ENCODE peak calls at places on chromosomes 12 and 14, in four cellular contexts. Q is A549, V is uterus, E is HCT116. P is an unnamed sample.

GRCh38 chr12:3296409-3296701 is 194.6 kb upstream of the PRMT8 start:
- DNase-seq in Q (no peak), V (no peak), E (no peak), P (no peak)

GRCh38 chr12:89567691-89568239 is 41.9 kb upstream of the POC1B start:
- DNase-seq in Q (no peak), V (no peak), E (no peak), P (no peak)

GRCh38 chr12:46368138-46368537 is 4.4 kb downstream of the SLC38A2 start:
- DNase-seq in Q (no peak), V (no peak), E (no peak), P (no peak)

GRCh38 chr14:64705406-64706118 is 1.3 kb downstream of the PLEKHG3 start:
- DNase-seq in Q (no peak), V (peak), E (no peak), P (no peak)

GRCh38 chr14:91294153-91294552 is 49.6 kb upstream of the GPR68 start:
- DNase-seq in Q (no peak), V (no peak), E (no peak), P (no peak)

GRCh38 chr12:53972152-53972702 is 699 bp upstream of the HOXC11 start:
- DNase-seq in Q (no peak), V (no peak), E (no peak), P (no peak)

GRCh38 chr14:104927901-104928300 is 3.2 kb downstream of the PLD4 start:
- DNase-seq in Q (no peak), V (no peak), E (no peak), P (no peak)

GRCh38 chr14:64510825-64511679 is 6.5 kb downstream of the ZBTB1 start:
- DNase-seq in Q (peak), V (peak), E (peak), P (no peak)

GRCh38 chr12:89258240-89258969 is 93.9 kb downstream of the DUSP6 start:
- DNase-seq in Q (no peak), V (no peak), E (no peak), P (no peak)

GRCh38 chr12:106301611-106302321 is 767 bp upstream of the TCP11L2 start:
- DNase-seq in Q (peak), V (no peak), E (no peak), P (no peak)

GRCh38 chr14:31510222-31510621 is 22.4 kb upstream of the GPR33 start:
- DNase-seq in Q (peak), V (no peak), E (peak), P (no peak)

GRCh38 chr14:81829447-81829846 is 295.8 kb upstream of the SEL1L start:
- DNase-seq in Q (no peak), V (no peak), E (no peak), P (no peak)

GRCh38 chr12:106181416-106182114 is 42.8 kb upstream of the NUAK1 start:
- DNase-seq in Q (no peak), V (no peak), E (no peak), P (no peak)

GRCh38 chr14:71452535-71452934 is 479.7 kb upstream of the RGS6 start:
- DNase-seq in Q (no peak), V (no peak), E (no peak), P (no peak)

GRCh38 chr12:120342567-120343537 is 15.3 kb upstream of the PLA2G1B start:
- DNase-seq in Q (no peak), V (no peak), E (no peak), P (no peak)

GRCh38 chr12:5485471-5485870 is 53.6 kb downstream of the NTF3 start:
- DNase-seq in Q (no peak), V (no peak), E (no peak), P (no peak)

GRCh38 chr12:92550661-92551060 is 152.1 kb upstream of the PLEKHG7 start:
- DNase-seq in Q (no peak), V (no peak), E (no peak), P (no peak)

GRCh38 chr12:76670776-76671175 is 93.1 kb upstream of the ZDHHC17 start:
- DNase-seq in Q (no peak), V (no peak), E (no peak), P (no peak)

GRCh38 chr14:95242870-95243269 is 76.8 kb downstream of the CLMN start:
- DNase-seq in Q (no peak), V (no peak), E (no peak), P (no peak)

GRCh38 chr14:101906645-101907044 is 57.7 kb upstream of the DYNC1H1 start:
- DNase-seq in Q (no peak), V (no peak), E (no peak), P (no peak)

GRCh38 chr14:75234173-75234855 is 44.3 kb upstream of the FOS start:
- DNase-seq in Q (no peak), V (peak), E (peak), P (no peak)

GRCh38 chr12:25427328-25428249 is 125.5 kb downstream of the LMNTD1 start:
- DNase-seq in Q (no peak), V (no peak), E (no peak), P (no peak)

GRCh38 chr12:49646871-49647270 is 23.5 kb downstream of the PRPF40B start:
- DNase-seq in Q (no peak), V (no peak), E (no peak), P (no peak)
- H3K27ac ChIP-seq in Q (no peak), V (peak), E (no peak), P (no peak)

GRCh38 chr12:21659383-21659782 is 1.7 kb upstream of the LDHB start:
- DNase-seq in Q (peak), V (no peak), E (peak), P (no peak)

GRCh38 chr12:21657336-21658077 is at the start of gene LDHB:
- DNase-seq in Q (peak), V (peak), E (peak), P (peak)

GRCh38 chr12:21666722-21667121 is 9.1 kb upstream of the LDHB start:
- DNase-seq in Q (no peak), V (no peak), E (no peak), P (no peak)

GRCh38 chr12:21665816-21666215 is 8.2 kb upstream of the LDHB start:
- DNase-seq in Q (no peak), V (no peak), E (no peak), P (no peak)

GRCh38 chr12:21662122-21662792 is 4.6 kb upstream of the LDHB start:
- DNase-seq in Q (no peak), V (no peak), E (no peak), P (no peak)
- H3K4me3 ChIP-seq in Q (peak), V (no peak), E (no peak), P (no peak)

DNA sequence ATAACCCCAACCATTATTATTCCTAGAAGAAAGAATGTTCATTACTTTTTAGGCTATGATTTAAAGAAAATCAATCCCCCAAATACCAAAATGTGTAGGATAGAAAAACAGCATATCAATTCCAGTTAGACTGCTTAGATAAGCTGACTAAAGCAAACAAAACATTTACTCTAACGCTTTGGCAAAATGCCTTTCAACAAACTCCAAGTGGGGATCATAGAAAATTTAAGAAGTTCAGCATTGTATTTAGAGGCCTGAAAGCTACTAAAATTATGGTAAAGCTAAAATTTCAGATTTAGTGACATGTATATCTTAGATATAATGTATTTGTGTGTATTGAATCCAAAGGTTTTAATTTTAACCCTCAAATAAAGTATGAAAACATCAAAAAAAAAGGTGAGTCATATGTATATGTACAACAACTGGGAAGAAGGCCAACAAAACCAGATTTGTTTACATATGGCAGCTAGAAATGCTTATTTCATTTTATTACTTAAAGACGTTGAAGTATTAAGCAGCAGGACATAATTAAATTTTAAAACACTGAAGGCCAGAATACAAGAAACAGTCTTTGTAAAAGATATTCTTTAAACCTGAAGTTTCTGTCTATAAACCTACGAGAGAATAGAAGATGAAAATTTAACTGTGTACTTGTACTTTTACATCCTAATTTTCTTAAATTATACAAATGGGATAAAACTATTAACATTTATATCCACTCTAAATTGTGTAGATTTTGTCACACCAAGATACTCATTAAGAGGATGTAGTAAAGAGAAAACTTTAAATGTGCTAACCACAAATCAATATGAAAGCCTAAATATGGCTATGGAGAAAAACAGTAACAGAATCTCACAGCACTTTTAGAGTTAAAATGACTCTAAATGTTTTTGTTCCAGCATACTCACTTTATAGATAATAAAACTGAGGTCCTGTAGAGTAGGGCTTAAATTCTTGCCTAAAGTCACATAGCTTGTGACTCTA is 71.4 kb downstream of the SLC41A2 start:
- DNase-seq in Q (no peak), V (no peak), E (peak), P (no peak)
- TF ChIP-seq POLR2A in Q (no peak), V (no peak), E (no peak), P (no peak)

GRCh38 chr12:123064356-123064755 is 83.9 kb downstream of the ARL6IP4 start:
- DNase-seq in Q (no peak), V (peak), E (no peak), P (no peak)
- H3K27ac ChIP-seq in Q (no peak), V (peak), E (no peak), P (peak)

GRCh38 chr14:94026886-94027469 is 838 bp downstream of the OTUB2 start:
- DNase-seq in Q (no peak), V (no peak), E (no peak), P (no peak)

GRCh38 chr14:94026173-94026885 is at the start of gene OTUB2:
- DNase-seq in Q (peak), V (peak), E (peak), P (peak)

GRCh38 chr14:94027566-94028449 is 1.7 kb downstream of the OTUB2 start:
- DNase-seq in Q (no peak), V (no peak), E (no peak), P (no peak)

GRCh38 chr14:94024549-94024948 is 1.6 kb upstream of the OTUB2 start:
- DNase-seq in Q (no peak), V (no peak), E (no peak), P (no peak)

GRCh38 chr14:94025720-94026119 is 420 bp upstream of the OTUB2 start:
- DNase-seq in Q (no peak), V (no peak), E (no peak), P (no peak)
- H3K4me3 ChIP-seq in Q (peak), V (no peak), E (peak), P (peak)

GRCh38 chr12:40515041-40515825 is 177.0 kb upstream of the CNTN1 start:
- DNase-seq in Q (no peak), V (no peak), E (no peak), P (no peak)
- TF ChIP-seq POLR2A in Q (no peak), V (no peak), E (no peak), P (no peak)

GRCh38 chr14:24852312-24853060 is 197.5 kb downstream of the STXBP6 start:
- DNase-seq in Q (no peak), V (no peak), E (no peak), P (no peak)
- H3K27ac ChIP-seq in Q (no peak), V (no peak), E (no peak), P (no peak)